ENCODE peak calls at places on chromosomes 1 and 21, in nine cellular contexts. J, B, Q, Y, L, E, R, I and Z are unnamed samples.

GRCh38 chr1:150557813-150558212 is 8.6 kb downstream of the ADAMTSL4 start:
- DNase-seq in B (no peak), E (no peak), Y (no peak), I (no peak), Q (no peak), J (no peak), L (no peak), R (no peak), Z (no peak)

GRCh38 chr1:174222166-174222949 is 63.0 kb downstream of the RABGAP1L start:
- DNase-seq in J (no peak), R (no peak), L (no peak), E (no peak), Y (no peak), I (no peak), Q (no peak), B (no peak), Z (no peak)

GRCh38 chr1:7827134-7827955 is 25.5 kb downstream of the UTS2 start:
- DNase-seq in I (no peak), L (no peak), B (no peak), E (no peak), J (no peak), Y (no peak), R (peak; percentile 80), Q (peak; percentile 6), Z (no peak)

GRCh38 chr1:206909167-206909882 is 12.1 kb downstream of the IL24 start:
- DNase-seq in Q (peak; percentile 83), E (no peak), Y (peak; percentile 73), L (no peak), I (no peak), R (peak; percentile 43), J (peak; percentile 82), B (no peak), Z (no peak)

GRCh38 chr1:193799371-193799770 is 613.0 kb upstream of the B3GALT2 start:
- DNase-seq in Q (no peak), Y (no peak), L (no peak), R (no peak), I (no peak), E (no peak), J (no peak), B (no peak), Z (no peak)

GRCh38 chr1:56831874-56832693 is 12.9 kb upstream of the FYB2 start:
- DNase-seq in I (peak; percentile 67), Q (peak; percentile 73), J (peak; percentile 68), B (peak; percentile 29), E (peak; percentile 11), L (peak; percentile 49), R (peak; percentile 74), Y (peak; percentile 35), Z (peak; percentile 51)

GRCh38 chr1:175174702-175175102 is 17.9 kb downstream of the KIAA0040 start:
- DNase-seq in B (no peak), J (no peak), R (no peak), I (no peak), Q (no peak), Y (no peak), L (no peak), E (no peak), Z (no peak)

GRCh38 chr1:110508038-110508437 is 10.9 kb downstream of the KCNA10 start:
- DNase-seq in R (no peak), E (no peak), I (no peak), Q (peak; percentile 63), L (no peak), Y (no peak), B (no peak), J (no peak), Z (no peak)

GRCh38 chr1:41583658-41584570 is 99.4 kb upstream of the EDN2 start:
- DNase-seq in L (no peak), Y (no peak), Q (peak; percentile 30), R (no peak), E (no peak), I (no peak), B (no peak), J (no peak), Z (no peak)

GRCh38 chr1:7471836-7472235 is 299.3 kb upstream of the VAMP3 start:
- DNase-seq in E (no peak), R (no peak), B (no peak), Q (no peak), L (no peak), I (no peak), J (no peak), Y (no peak), Z (no peak)

GRCh38 chr1:200096774-200097173 is 69.3 kb downstream of the NR5A2 start:
- DNase-seq in I (no peak), E (peak; percentile 33), Q (no peak), B (no peak), J (no peak), Y (no peak), R (no peak), L (no peak), Z (no peak)

GRCh38 chr1:151165281-151165737 is 393 bp downstream of the LYSMD1 start:
- DNase-seq in I (peak; percentile 19), E (no peak), J (peak; percentile 67), Y (peak; percentile 44), L (no peak), R (peak; percentile 71), B (no peak), Q (peak; percentile 88), Z (no peak)

GRCh38 chr1:43545686-43546387 is 15.2 kb downstream of the PTPRF start:
- DNase-seq in R (peak; percentile 39), E (no peak), L (no peak), J (peak; percentile 84), I (peak; percentile 98), Q (peak; percentile 99), Y (peak; percentile 59), B (no peak), Z (no peak)

GRCh38 chr21:46599251-46599572 is 5.7 kb downstream of the S100B start:
- DNase-seq in L (no peak), Q (peak; percentile 22), E (no peak), J (peak; percentile 66), B (no peak), I (peak; percentile 94), R (peak; percentile 67), Y (no peak), Z (no peak)

GRCh38 chr1:53766194-53766748 is 27.3 kb upstream of the GLIS1 start:
- DNase-seq in B (no peak), Y (no peak), R (no peak), E (no peak), Q (no peak), L (no peak), J (no peak), I (no peak), Z (no peak)

GRCh38 chr1:169044296-169044695 is 62.2 kb upstream of the ATP1B1 start:
- DNase-seq in E (peak; percentile 76), Q (no peak), I (no peak), B (no peak), R (no peak), J (no peak), Y (no peak), L (peak; percentile 38), Z (no peak)

GRCh38 chr1:189269011-189269410 is 1208.7 kb downstream of the BRINP3 start:
- DNase-seq in Q (peak; percentile 68), I (no peak), B (peak; percentile 64), J (no peak), E (no peak), Y (no peak), L (no peak), R (peak; percentile 42), Z (no peak)

GRCh38 chr1:175373786-175374623 is 181.4 kb upstream of the KIAA0040 start:
- DNase-seq in Y (peak; percentile 29), R (peak; percentile 66), L (peak; percentile 5), J (peak; percentile 77), I (peak; percentile 16), Q (peak; percentile 84), E (no peak), B (peak; percentile 13), Z (no peak)

GRCh38 chr1:55986003-55986402 is 593.4 kb downstream of the PLPP3 start:
- DNase-seq in J (no peak), I (no peak), B (no peak), Q (no peak), E (no peak), R (no peak), Y (no peak), L (no peak), Z (no peak)

GRCh38 chr1:98677288-98677687 is 15.8 kb downstream of the SNX7 start:
- DNase-seq in Y (no peak), I (no peak), Q (no peak), B (no peak), R (no peak), E (no peak), L (no peak), J (no peak), Z (no peak)

GRCh38 chr1:222124602-222125001 is 382.7 kb upstream of the DUSP10 start:
- DNase-seq in J (no peak), L (no peak), Q (peak; percentile 63), B (no peak), I (no peak), Y (no peak), E (no peak), R (peak; percentile 4), Z (no peak)
- TF ChIP-seq CTCF in J (peak; percentile 33), L (no peak), Q (peak; percentile 73), B (peak; percentile 65), I (peak; percentile 54), Y (no peak), E (no peak), R (no peak), Z (peak; percentile 23)

GRCh38 chr1:17688217-17688810 is 66.8 kb upstream of the ACTL8 start:
- DNase-seq in I (no peak), Y (no peak), J (no peak), B (no peak), R (no peak), E (no peak), Q (no peak), L (no peak), Z (no peak)
- TF ChIP-seq REST in I (no peak), Y (no peak), J (no peak), B (no peak), R (no peak), E (no peak), Q (no peak), L (no peak), Z (no peak)

DNA sequence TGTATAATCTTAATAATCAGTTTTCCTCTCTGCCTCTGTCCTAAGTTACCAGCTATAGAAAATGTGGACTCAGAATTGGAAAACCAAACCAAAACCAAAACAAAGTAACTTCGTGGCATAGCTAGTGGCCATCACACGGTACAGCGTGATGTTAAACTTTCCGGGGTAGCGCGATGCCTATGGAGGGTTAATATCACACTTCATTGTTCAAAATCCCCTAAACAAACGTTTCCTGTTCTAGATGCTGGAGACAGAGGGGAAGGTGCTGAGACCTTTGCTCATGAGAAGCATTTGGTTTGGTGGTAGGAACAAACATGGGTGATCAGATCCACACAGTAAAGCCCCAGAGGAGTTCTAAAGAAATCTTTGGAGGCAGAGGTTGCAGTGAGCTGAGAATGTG is 4.9 kb downstream of the AADACL4 start:
- DNase-seq in B (no peak), E (no peak), L (no peak), R (no peak), J (no peak), Y (no peak), Q (no peak), I (no peak), Z (no peak)
- TF ChIP-seq CTCF in B (no peak), E (no peak), L (no peak), R (no peak), J (no peak), Y (no peak), Q (no peak), I (no peak), Z (no peak)

DNA sequence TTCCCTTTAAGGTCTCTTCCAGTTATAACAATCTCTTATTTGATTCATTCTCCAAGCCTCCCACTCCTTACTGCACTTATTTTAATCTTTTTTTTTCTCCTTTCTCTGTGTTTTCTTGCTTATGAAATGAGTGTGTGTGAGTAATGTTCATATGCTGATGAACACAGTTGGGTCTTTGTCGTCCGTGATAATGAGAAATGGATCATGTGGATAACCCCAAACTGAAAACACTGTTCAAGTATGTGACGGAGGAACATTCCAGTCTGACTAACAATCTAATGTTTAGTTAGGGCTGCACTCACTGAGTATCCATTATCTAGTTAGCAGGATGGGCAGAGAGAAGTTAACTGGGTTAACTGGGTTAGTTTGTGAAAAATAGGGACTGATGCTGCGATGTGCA is 253.1 kb upstream of the DUSP10 start:
- DNase-seq in B (no peak), Y (no peak), E (no peak), L (no peak), J (no peak), Q (no peak), R (no peak), I (no peak), Z (no peak)
- TF ChIP-seq REST in B (no peak), Y (no peak), E (no peak), L (no peak), J (no peak), Q (no peak), R (no peak), I (no peak), Z (no peak)